ENCODE peak calls at places on chromosomes 3 and 15, in nine cellular contexts. A, C, M, P, B, O, H, U and J are unnamed samples.

GRCh38 chr3:64291956-64292355 is 66.7 kb upstream of the PRICKLE2 start:
- DNase-seq in A (no peak), B (no peak), C (no peak), M (no peak), H (no peak), P (no peak), O (no peak), U (no peak), J (no peak)

GRCh38 chr3:197521277-197522182 is 34.2 kb downstream of the BDH1 start:
- DNase-seq in U (no peak), O (no peak), C (no peak), M (no peak), H (no peak), A (no peak), P (no peak), B (no peak), J (no peak)

GRCh38 chr3:70882104-70882503 is 569.7 kb upstream of the MDFIC2 start:
- DNase-seq in U (no peak), M (no peak), A (no peak), C (no peak), H (no peak), P (no peak), B (no peak), O (no peak), J (no peak)

GRCh38 chr15:88076246-88076645 is 180.3 kb downstream of the NTRK3 start:
- DNase-seq in O (no peak), P (no peak), B (no peak), A (no peak), M (no peak), U (no peak), C (no peak), H (no peak), J (no peak)

GRCh38 chr3:56361731-56362130 is 106.5 kb downstream of the ERC2 start:
- DNase-seq in A (no peak), H (no peak), B (no peak), M (no peak), U (no peak), P (no peak), O (no peak), C (no peak), J (no peak)

GRCh38 chr3:170149016-170149415 is 32.5 kb downstream of the PHC3 start:
- DNase-seq in P (no peak), A (no peak), U (peak; percentile 50), M (no peak), H (no peak), B (no peak), O (no peak), C (no peak), J (no peak)

GRCh38 chr3:183699238-183699947 is 1.8 kb downstream of the YEATS2 start:
- DNase-seq in H (no peak), A (no peak), C (no peak), O (no peak), M (no peak), P (no peak), B (no peak), U (no peak), J (no peak)

GRCh38 chr15:44738340-44738984 is 2.1 kb downstream of the TRIM69 start:
- DNase-seq in U (no peak), O (peak; percentile 48), C (no peak), A (no peak), P (no peak), M (peak; percentile 61), B (no peak), H (no peak), J (peak; percentile 29)

GRCh38 chr15:62818691-62819090 is 223.9 kb upstream of the TPM1 start:
- DNase-seq in U (no peak), H (no peak), P (no peak), B (no peak), M (no peak), A (no peak), O (no peak), C (no peak), J (no peak)

GRCh38 chr3:14918356-14918860 is 29.0 kb upstream of the NR2C2 start:
- DNase-seq in M (no peak), O (no peak), H (no peak), B (no peak), A (no peak), C (no peak), U (no peak), P (no peak), J (no peak)

GRCh38 chr3:71454513-71455423 is 128.8 kb downstream of the FOXP1 start:
- DNase-seq in B (no peak), P (peak; percentile 54), C (no peak), A (no peak), O (no peak), M (no peak), H (no peak), U (no peak), J (no peak)

GRCh38 chr15:48149858-48150257 is 28.2 kb downstream of the MYEF2 start:
- DNase-seq in O (peak; percentile 3), U (no peak), A (no peak), M (no peak), B (no peak), H (no peak), P (no peak), C (no peak), J (no peak)

GRCh38 chr15:95051881-95052280 is 820.5 kb downstream of the MCTP2 start:
- DNase-seq in A (no peak), P (no peak), C (no peak), U (no peak), B (no peak), O (no peak), M (no peak), H (no peak), J (no peak)

GRCh38 chr15:67839358-67839928 is 402 bp downstream of the RNU6-1 start:
- DNase-seq in M (peak; percentile 37), A (no peak), B (no peak), O (no peak), C (no peak), U (no peak), P (peak; percentile 52), H (no peak), J (no peak)

GRCh38 chr3:32975891-32976290 is 24.4 kb downstream of the CCR4 start:
- DNase-seq in U (no peak), A (no peak), C (no peak), B (no peak), M (no peak), O (no peak), H (no peak), P (no peak), J (peak; percentile 33)

GRCh38 chr3:13872451-13872850 is 7.4 kb downstream of the WNT7A start:
- DNase-seq in C (no peak), M (no peak), H (no peak), B (no peak), A (no peak), P (no peak), U (no peak), O (no peak), J (no peak)

GRCh38 chr3:45988100-45988761 is 7.4 kb downstream of the FYCO1 start:
- DNase-seq in P (no peak), H (no peak), O (no peak), A (no peak), M (no peak), B (no peak), C (no peak), U (no peak), J (no peak)

GRCh38 chr3:64207289-64208086 is 17.8 kb downstream of the PRICKLE2 start:
- DNase-seq in P (no peak), U (no peak), C (no peak), A (no peak), O (no peak), H (no peak), B (no peak), M (no peak), J (no peak)

GRCh38 chr3:188187055-188187454 is 33.1 kb downstream of the LPP start:
- DNase-seq in C (no peak), M (peak; percentile 1), H (no peak), O (no peak), U (no peak), A (no peak), P (no peak), B (no peak), J (no peak)

GRCh38 chr15:65530318-65531111 is at the start of gene HACD3:
- DNase-seq in U (peak; percentile 89), H (peak; percentile 89), C (peak; percentile 95), A (peak; percentile 91), P (peak; percentile 88), M (peak; percentile 76), O (peak; percentile 95), B (peak; percentile 77), J (peak; percentile 100)

GRCh38 chr3:67700596-67700995 is 46.2 kb upstream of the SUCLG2 start:
- DNase-seq in P (no peak), B (no peak), O (no peak), H (no peak), C (no peak), M (no peak), A (no peak), U (no peak), J (no peak)